ENCODE peak calls at places on chromosomes 16 and 17, in six cellular contexts. B, D, S, G, P and M are unnamed samples. For H3K4me1 and H3K27me3, the result is how much of the 10 kb centered on the place peaks cover.

GRCh38 chr16:9091867-9092281 is 430 bp downstream of the HAPSTR1 start:
- DNase-seq in S (peak), G (peak), P (peak), D (no peak), B (peak), M (peak)

GRCh38 chr17:56679767-56680422 is 86.4 kb downstream of the NOG start:
- DNase-seq in S (no peak), D (no peak), P (no peak), G (no peak), B (no peak), M (no peak)

GRCh38 chr17:20184191-20184590 is 175.0 kb downstream of the SPECC1 start:
- DNase-seq in D (no peak), B (no peak), G (no peak), S (no peak), P (no peak), M (no peak)

GRCh38 chr17:82330322-82331239 is 3.0 kb downstream of the SECTM1 start:
- DNase-seq in G (no peak), P (no peak), D (no peak), B (no peak), S (no peak), M (peak)

GRCh38 chr16:2343211-2343610 is 2.7 kb upstream of the ABCA3 start:
- DNase-seq in D (no peak), S (no peak), G (no peak), B (no peak), P (no peak), M (no peak)

GRCh38 chr17:1999557-2000251 is 25.4 kb downstream of the RTN4RL1 start:
- DNase-seq in G (no peak), B (peak), D (no peak), S (no peak), P (no peak), M (peak)

GRCh38 chr16:24999088-24999670 is 16.0 kb downstream of the ARHGAP17 start:
- DNase-seq in D (no peak), G (no peak), P (no peak), B (no peak), S (no peak), M (no peak)

GRCh38 chr16:2019500-2019899 is at the start of gene NPW:
- DNase-seq in S (no peak), G (no peak), P (no peak), D (no peak), B (no peak), M (no peak)

GRCh38 chr17:28470266-28471126 is 2.9 kb upstream of the SLC13A2 start:
- DNase-seq in P (no peak), G (no peak), D (no peak), B (no peak), S (no peak), M (no peak)

GRCh38 chr17:27630607-27631408 is at the start of gene LGALS9:
- DNase-seq in G (peak), B (peak), S (peak), D (no peak), P (no peak), M (no peak)

GRCh38 chr16:29975811-29976511 is 2.3 kb downstream of the TAOK2 start:
- DNase-seq in P (no peak), G (no peak), S (no peak), B (no peak), D (no peak), M (peak)

GRCh38 chr16:74257061-74257460 is 39.6 kb upstream of the PSMD7 start:
- DNase-seq in D (no peak), P (no peak), S (peak), B (no peak), G (no peak), M (no peak)

GRCh38 chr16:450800-451512 is 25.5 kb downstream of the RAB11FIP3 start:
- DNase-seq in G (no peak), D (no peak), B (no peak), S (no peak), P (no peak), M (no peak)

GRCh38 chr17:42623732-42624596 is 14.5 kb downstream of the TUBG1 start:
- DNase-seq in S (no peak), B (no peak), G (no peak), P (no peak), D (no peak), M (no peak)

GRCh38 chr16:57540387-57540786 is 2.1 kb upstream of the ADGRG5 start:
- DNase-seq in P (no peak), G (no peak), D (peak), S (peak), B (no peak), M (peak)

GRCh38 chr17:67441052-67441738 is 64.1 kb downstream of the PITPNC1 start:
- DNase-seq in G (peak), P (no peak), D (no peak), B (no peak), S (peak), M (peak)

GRCh38 chr17:67359960-67360817 is 6.2 kb downstream of the PSMD12 start:
- DNase-seq in B (no peak), D (no peak), P (no peak), S (no peak), G (peak), M (no peak)

GRCh38 chr16:87834668-87835473 is 34.4 kb downstream of the SLC7A5 start:
- DNase-seq in B (peak), G (no peak), D (no peak), S (no peak), P (no peak), M (no peak)

GRCh38 chr16:23940111-23940510 is 104.3 kb downstream of the PRKCB start:
- DNase-seq in P (no peak), B (no peak), D (no peak), G (no peak), S (no peak), M (no peak)
- H3K4me1 ChIP-seq in P (under half), B (under half), D (under half), G (under half), S (under half), M (under half)

GRCh38 chr17:6815775-6816174 is 15.8 kb downstream of the TEKT1 start:
- DNase-seq in G (no peak), B (no peak), D (no peak), P (no peak), S (no peak), M (no peak)
- H3K27me3 ChIP-seq in G (under half), B (under half), D (under half), P (under half), S (under half), M (under half)

GRCh38 chr17:48589060-48589830 is 796 bp downstream of the HOXB3 start:
- DNase-seq in S (no peak), B (no peak), D (no peak), G (no peak), P (no peak), M (no peak)
- H3K4me3 ChIP-seq in S (no peak), B (no peak), D (no peak), G (no peak), P (no peak), M (no peak)

GRCh38 chr16:48608452-48608851 is 1.5 kb downstream of the N4BP1 start:
- DNase-seq in G (peak), D (no peak), S (no peak), P (no peak), B (no peak), M (no peak)
- H3K4me1 ChIP-seq in G (half or more), D (under half), S (half or more), P (under half), B (under half), M (under half)